ENCODE peak calls at places on chromosomes 3 and 15, in five cellular contexts. C is NCI-H510A treated with DMSO at 0.1 percent for 48 hours; J is stimulated activated CD8-positive, alpha-beta memory T cell treated with anti-CD3 and anti-CD28 coated beads, Interleukin-7, amount 100 ng/mL, for 1 hour; O is frontal cortex; T is brain microvascular endothelial cell. E is an unnamed sample.

GRCh38 chr3:126354776-126355175 is 2.4 kb downstream of the KLF15 start:
- DNase-seq in J (no peak), C (no peak), T (no peak), O (no peak), E (no peak)

GRCh38 chr3:122023335-122023734 is 1.3 kb upstream of the ILDR1 start:
- DNase-seq in C (no peak), O (no peak), T (no peak), J (no peak), E (no peak)

GRCh38 chr15:43210172-43210745 is 10.6 kb downstream of the EPB42 start:
- DNase-seq in T (no peak), C (no peak), O (no peak), J (no peak), E (no peak)

GRCh38 chr3:185549651-185550111 is 2.7 kb downstream of the LIPH start:
- DNase-seq in O (no peak), T (no peak), J (no peak), C (no peak), E (no peak)

GRCh38 chr3:16883057-16883725 is 1.6 kb upstream of the PLCL2 start:
- DNase-seq in J (no peak), O (no peak), C (no peak), T (no peak), E (no peak)

GRCh38 chr3:126616931-126617330 is 38.0 kb downstream of the TXNRD3 start:
- DNase-seq in O (no peak), T (no peak), J (no peak), C (no peak), E (no peak)

GRCh38 chr15:45199136-45199810 is 11.5 kb upstream of the SHF start:
- DNase-seq in O (no peak), C (peak; percentile 69), J (no peak), T (no peak), E (no peak)

GRCh38 chr15:45151998-45152828 is 22.4 kb downstream of the DUOX1 start:
- DNase-seq in O (no peak), C (no peak), T (no peak), J (no peak), E (no peak)

GRCh38 chr3:54122802-54123537 is 618 bp downstream of the CACNA2D3 start:
- DNase-seq in O (no peak), C (no peak), J (no peak), T (no peak), E (no peak)

GRCh38 chr15:101505610-101506337 is 16.3 kb upstream of the PCSK6 start:
- DNase-seq in O (no peak), J (no peak), C (no peak), T (no peak), E (no peak)

GRCh38 chr3:135352213-135352612 is 557.2 kb downstream of the EPHB1 start:
- DNase-seq in T (no peak), O (no peak), J (no peak), C (no peak), E (no peak)

GRCh38 chr3:47409688-47410416 is 29.0 kb downstream of the PTPN23 start:
- DNase-seq in O (peak; percentile 13), C (no peak), T (no peak), J (no peak), E (no peak)

GRCh38 chr15:88745075-88745474 is 58.2 kb upstream of the ACAN start:
- DNase-seq in O (no peak), C (no peak), T (no peak), J (no peak), E (no peak)

GRCh38 chr15:89206908-89207331 is 14.5 kb downstream of the RLBP1 start:
- DNase-seq in C (peak; percentile 37), O (peak; percentile 65), J (peak; percentile 44), T (peak; percentile 61), E (peak; percentile 61)

GRCh38 chr15:93948728-93949127 is 282.6 kb upstream of the MCTP2 start:
- DNase-seq in J (no peak), C (peak; percentile 37), O (no peak), T (no peak), E (no peak)

GRCh38 chr3:37912052-37912733 is 50.5 kb downstream of the CTDSPL start:
- DNase-seq in C (no peak), J (no peak), O (no peak), T (no peak), E (no peak)

GRCh38 chr3:187979543-187979942 is 174.4 kb upstream of the LPP start:
- DNase-seq in C (peak; percentile 41), T (no peak), O (no peak), J (no peak), E (peak; percentile 10)

GRCh38 chr3:89184151-89184550 is 76.7 kb downstream of the EPHA3 start:
- DNase-seq in C (no peak), J (no peak), O (no peak), T (no peak), E (no peak)

E was measured in NCI-H1417.